ENCODE peak calls at places on chromosomes 12 and 14, in nine cellular contexts. One of them, this sample, is unnamed.
A peak's percentile ranks its signal among the peaks of the same experiment; 100 is the strongest.

GRCh38 chr12:96033549-96034389 is 1.6 kb downstream of the LTA4H start:
- DNase-seq in HepG2: no peak
- DNase-seq in ovary: no peak
- DNase-seq in GM12878: no peak
- DNase-seq in suprapubic skin: no peak
- DNase-seq in testis: no peak
- DNase-seq in endothelial cell of umbilical vein: peak; percentile 12
- DNase-seq in esophagus squamous epithelium: no peak
- DNase-seq in HCT116: no peak
- DNase-seq in this sample: no peak

GRCh38 chr12:19085090-19085489 is 44.4 kb upstream of the PLEKHA5 start:
- DNase-seq in HepG2: no peak
- DNase-seq in ovary: no peak
- DNase-seq in GM12878: no peak
- DNase-seq in suprapubic skin: no peak
- DNase-seq in testis: no peak
- DNase-seq in endothelial cell of umbilical vein: no peak
- DNase-seq in esophagus squamous epithelium: no peak
- DNase-seq in HCT116: no peak
- DNase-seq in this sample: no peak

GRCh38 chr12:95412826-95413311 is 61.1 kb upstream of the METAP2 start:
- DNase-seq in HepG2: no peak
- DNase-seq in ovary: no peak
- DNase-seq in GM12878: no peak
- DNase-seq in suprapubic skin: no peak
- DNase-seq in testis: no peak
- DNase-seq in endothelial cell of umbilical vein: no peak
- DNase-seq in esophagus squamous epithelium: no peak
- DNase-seq in HCT116: peak; percentile 23
- DNase-seq in this sample: no peak

GRCh38 chr12:51820721-51821422 is 27.6 kb downstream of the FIGNL2 start:
- DNase-seq in HepG2: no peak
- DNase-seq in ovary: peak; percentile 52
- DNase-seq in GM12878: no peak
- DNase-seq in suprapubic skin: no peak
- DNase-seq in testis: peak; percentile 82
- DNase-seq in endothelial cell of umbilical vein: no peak
- DNase-seq in esophagus squamous epithelium: no peak
- DNase-seq in HCT116: no peak
- DNase-seq in this sample: peak; percentile 85

GRCh38 chr12:93713060-93713459 is 35.9 kb downstream of the CRADD start:
- DNase-seq in HepG2: no peak
- DNase-seq in ovary: no peak
- DNase-seq in GM12878: no peak
- DNase-seq in suprapubic skin: no peak
- DNase-seq in testis: no peak
- DNase-seq in endothelial cell of umbilical vein: no peak
- DNase-seq in esophagus squamous epithelium: no peak
- DNase-seq in HCT116: no peak
- DNase-seq in this sample: no peak

GRCh38 chr12:131124487-131125280 is 171.0 kb downstream of the ADGRD1 start:
- DNase-seq in HepG2: no peak
- DNase-seq in ovary: no peak
- DNase-seq in GM12878: no peak
- DNase-seq in suprapubic skin: no peak
- DNase-seq in testis: no peak
- DNase-seq in endothelial cell of umbilical vein: no peak
- DNase-seq in esophagus squamous epithelium: no peak
- DNase-seq in HCT116: no peak
- DNase-seq in this sample: no peak

GRCh38 chr14:32244404-32244803 is 41.3 kb upstream of the RNU6-8 start:
- DNase-seq in HepG2: peak; percentile 33
- DNase-seq in ovary: no peak
- DNase-seq in GM12878: no peak
- DNase-seq in suprapubic skin: no peak
- DNase-seq in testis: no peak
- DNase-seq in endothelial cell of umbilical vein: no peak
- DNase-seq in esophagus squamous epithelium: no peak
- DNase-seq in HCT116: no peak
- DNase-seq in this sample: no peak

GRCh38 chr12:120367252-120367923 is 1.6 kb downstream of the MSI1 start:
- DNase-seq in HepG2: no peak
- DNase-seq in ovary: no peak
- DNase-seq in GM12878: no peak
- DNase-seq in suprapubic skin: no peak
- DNase-seq in testis: no peak
- DNase-seq in endothelial cell of umbilical vein: no peak
- DNase-seq in esophagus squamous epithelium: no peak
- DNase-seq in HCT116: no peak
- DNase-seq in this sample: no peak

GRCh38 chr14:103693514-103693913 is 21.7 kb downstream of the XRCC3 start:
- DNase-seq in HepG2: no peak
- DNase-seq in ovary: peak; percentile 38
- DNase-seq in GM12878: no peak
- DNase-seq in suprapubic skin: peak; percentile 69
- DNase-seq in testis: no peak
- DNase-seq in endothelial cell of umbilical vein: no peak
- DNase-seq in esophagus squamous epithelium: no peak
- DNase-seq in HCT116: no peak
- DNase-seq in this sample: no peak

GRCh38 chr12:107228076-107228475 is 134.7 kb upstream of the CRY1 start:
- DNase-seq in HepG2: no peak
- DNase-seq in ovary: no peak
- DNase-seq in GM12878: no peak
- DNase-seq in suprapubic skin: no peak
- DNase-seq in testis: no peak
- DNase-seq in endothelial cell of umbilical vein: no peak
- DNase-seq in esophagus squamous epithelium: no peak
- DNase-seq in HCT116: no peak
- DNase-seq in this sample: no peak

GRCh38 chr12:132825089-132825488 is 3.6 kb downstream of the GOLGA3 start:
- DNase-seq in HepG2: no peak
- DNase-seq in ovary: no peak
- DNase-seq in GM12878: no peak
- DNase-seq in suprapubic skin: no peak
- DNase-seq in testis: no peak
- DNase-seq in endothelial cell of umbilical vein: no peak
- DNase-seq in esophagus squamous epithelium: no peak
- DNase-seq in HCT116: no peak
- DNase-seq in this sample: no peak

GRCh38 chr14:64761441-64762043 is 57.3 kb downstream of the PLEKHG3 start:
- DNase-seq in HepG2: no peak
- DNase-seq in ovary: peak; percentile 67
- DNase-seq in GM12878: no peak
- DNase-seq in suprapubic skin: no peak
- DNase-seq in testis: peak; percentile 66
- DNase-seq in endothelial cell of umbilical vein: no peak
- DNase-seq in esophagus squamous epithelium: no peak
- DNase-seq in HCT116: no peak
- DNase-seq in this sample: no peak

GRCh38 chr12:70664463-70664862 is 27.2 kb upstream of the PTPRB start:
- DNase-seq in HepG2: no peak
- DNase-seq in ovary: no peak
- DNase-seq in GM12878: no peak
- DNase-seq in suprapubic skin: no peak
- DNase-seq in testis: no peak
- DNase-seq in endothelial cell of umbilical vein: peak; percentile 80
- DNase-seq in esophagus squamous epithelium: no peak
- DNase-seq in HCT116: no peak
- DNase-seq in this sample: no peak

GRCh38 chr12:31234955-31235867 is 90.7 kb downstream of the SINHCAF start:
- DNase-seq in HepG2: peak; percentile 7
- DNase-seq in ovary: no peak
- DNase-seq in GM12878: no peak
- DNase-seq in suprapubic skin: no peak
- DNase-seq in testis: peak; percentile 34
- DNase-seq in endothelial cell of umbilical vein: peak; percentile 36
- DNase-seq in esophagus squamous epithelium: no peak
- DNase-seq in HCT116: peak; percentile 18
- DNase-seq in this sample: no peak

GRCh38 chr12:113302925-113303640 is 31.8 kb downstream of the SLC8B1 start:
- DNase-seq in HepG2: no peak
- DNase-seq in ovary: no peak
- DNase-seq in GM12878: no peak
- DNase-seq in suprapubic skin: no peak
- DNase-seq in testis: no peak
- DNase-seq in endothelial cell of umbilical vein: no peak
- DNase-seq in esophagus squamous epithelium: no peak
- DNase-seq in HCT116: no peak
- DNase-seq in this sample: peak; percentile 46

GRCh38 chr12:22971771-22972191 is 346.8 kb downstream of the ETNK1 start:
- DNase-seq in HepG2: no peak
- DNase-seq in ovary: no peak
- DNase-seq in GM12878: no peak
- DNase-seq in suprapubic skin: no peak
- DNase-seq in testis: no peak
- DNase-seq in endothelial cell of umbilical vein: no peak
- DNase-seq in esophagus squamous epithelium: no peak
- DNase-seq in HCT116: no peak
- DNase-seq in this sample: no peak

GRCh38 chr12:1906579-1906978 is 11.9 kb downstream of the CACNA2D4 start:
- DNase-seq in HepG2: no peak
- DNase-seq in ovary: no peak
- DNase-seq in GM12878: no peak
- DNase-seq in suprapubic skin: no peak
- DNase-seq in testis: no peak
- DNase-seq in endothelial cell of umbilical vein: no peak
- DNase-seq in esophagus squamous epithelium: no peak
- DNase-seq in HCT116: no peak
- DNase-seq in this sample: no peak

GRCh38 chr14:60092516-60092915 is 793 bp downstream of the PCNX4 start:
- DNase-seq in HepG2: peak; percentile 39
- DNase-seq in ovary: peak; percentile 44
- DNase-seq in GM12878: no peak
- DNase-seq in suprapubic skin: no peak
- DNase-seq in testis: peak; percentile 44
- DNase-seq in endothelial cell of umbilical vein: no peak
- DNase-seq in esophagus squamous epithelium: no peak
- DNase-seq in HCT116: no peak
- DNase-seq in this sample: no peak

DNA sequence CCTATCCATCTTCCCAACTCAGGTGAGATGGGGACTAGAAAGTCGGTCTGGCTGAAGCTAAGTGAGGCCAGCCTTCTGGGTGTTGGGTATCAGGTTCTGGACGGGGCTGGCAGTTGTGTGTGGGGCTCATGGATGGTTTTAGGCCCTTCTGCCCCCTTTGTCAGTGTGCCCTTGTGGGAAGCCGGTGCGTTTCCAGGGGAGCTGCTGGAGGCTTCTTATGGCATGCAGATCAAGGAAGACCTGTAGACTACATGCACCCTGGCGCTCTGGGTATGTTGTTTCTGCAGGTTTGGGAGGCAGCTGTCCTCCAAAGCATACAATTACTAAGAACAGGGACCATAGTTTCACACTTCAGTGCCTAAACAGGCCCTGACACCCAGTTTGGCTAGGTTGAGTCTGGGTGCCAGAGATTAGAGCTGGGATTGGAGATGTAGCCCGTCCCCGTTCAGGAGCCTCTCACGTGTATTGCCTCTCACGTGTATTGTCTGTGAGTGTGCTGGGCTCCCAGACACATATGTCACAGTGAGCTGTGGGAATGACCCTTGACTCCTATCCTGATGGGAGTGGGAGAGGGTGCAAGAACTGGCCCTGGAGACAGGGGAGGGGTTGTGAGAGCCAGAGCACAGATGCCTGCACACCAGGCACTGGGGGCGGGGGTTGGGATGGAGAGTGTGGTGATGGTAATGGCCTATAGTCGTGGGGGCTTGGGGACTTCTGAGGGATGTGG is 84.4 kb downstream of the SLC25A47 start:
- DNase-seq in HepG2: no peak
- DNase-seq in ovary: no peak
- DNase-seq in GM12878: no peak
- DNase-seq in suprapubic skin: no peak
- DNase-seq in testis: no peak
- DNase-seq in endothelial cell of umbilical vein: no peak
- DNase-seq in esophagus squamous epithelium: no peak
- DNase-seq in HCT116: no peak
- DNase-seq in this sample: no peak
- H3K4me1 ChIP-seq in HepG2: peaks cover 38% of the 10 kb centered on the region
- H3K4me1 ChIP-seq in ovary: no peaks in the 10 kb centered on the region
- H3K4me1 ChIP-seq in GM12878: no peaks in the 10 kb centered on the region
- H3K4me1 ChIP-seq in suprapubic skin: peaks cover 12% of the 10 kb centered on the region
- H3K4me1 ChIP-seq in testis: peaks cover 13% of the 10 kb centered on the region
- H3K4me1 ChIP-seq in endothelial cell of umbilical vein: peaks cover under 1% of the 10 kb centered on the region
- H3K4me1 ChIP-seq in esophagus squamous epithelium: peaks cover 12% of the 10 kb centered on the region
- H3K4me1 ChIP-seq in HCT116: peaks cover 43% of the 10 kb centered on the region
- H3K4me1 ChIP-seq in this sample: peaks cover 11% of the 10 kb centered on the region

DNA sequence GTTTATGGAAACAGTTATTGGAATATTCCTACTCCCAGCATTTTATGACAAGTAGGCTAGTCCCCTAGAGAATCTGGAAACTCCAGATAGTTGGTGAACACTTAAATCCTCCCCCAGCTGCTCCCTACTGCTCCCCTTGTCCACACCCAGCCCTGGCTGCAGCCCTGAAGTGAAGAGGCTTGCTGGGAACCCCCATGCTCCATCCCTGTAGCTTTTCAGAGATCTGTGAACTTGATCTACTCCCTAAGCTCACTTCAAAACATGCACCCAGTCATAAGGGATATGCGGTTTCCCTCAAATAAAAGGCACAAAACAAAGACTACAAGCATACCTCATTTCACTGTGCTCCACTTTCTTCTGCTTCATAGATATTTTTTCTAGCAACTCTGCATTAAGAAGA is 33.2 kb downstream of the EGLN3 start:
- DNase-seq in HepG2: no peak
- DNase-seq in ovary: no peak
- DNase-seq in GM12878: no peak
- DNase-seq in suprapubic skin: no peak
- DNase-seq in testis: no peak
- DNase-seq in endothelial cell of umbilical vein: no peak
- DNase-seq in esophagus squamous epithelium: no peak
- DNase-seq in HCT116: no peak
- DNase-seq in this sample: no peak
- TF ChIP-seq POLR2A in HepG2: no peak
- TF ChIP-seq POLR2A in ovary: no peak
- TF ChIP-seq POLR2A in GM12878: no peak
- TF ChIP-seq POLR2A in suprapubic skin: no peak
- TF ChIP-seq POLR2A in testis: no peak
- TF ChIP-seq POLR2A in endothelial cell of umbilical vein: no peak
- TF ChIP-seq POLR2A in esophagus squamous epithelium: no peak
- TF ChIP-seq POLR2A in HCT116: no peak
- TF ChIP-seq POLR2A in this sample: no peak

GRCh38 chr14:61322799-61323290 is 1.5 kb downstream of the PRKCH start:
- DNase-seq in HepG2: no peak
- DNase-seq in ovary: no peak
- DNase-seq in GM12878: no peak
- DNase-seq in suprapubic skin: no peak
- DNase-seq in testis: no peak
- DNase-seq in endothelial cell of umbilical vein: peak; percentile 80
- DNase-seq in esophagus squamous epithelium: no peak
- DNase-seq in HCT116: peak; percentile 66
- DNase-seq in this sample: no peak
- H3K4me3 ChIP-seq in HepG2: no peak overlapping the region
- H3K4me3 ChIP-seq in ovary: peak overlapping the region; percentile 34
- H3K4me3 ChIP-seq in GM12878: peak overlapping the region; percentile 95
- H3K4me3 ChIP-seq in suprapubic skin: peak overlapping the region; percentile 90
- H3K4me3 ChIP-seq in testis: peak overlapping the region; percentile 65
- H3K4me3 ChIP-seq in endothelial cell of umbilical vein: peak overlapping the region; percentile 90
- H3K4me3 ChIP-seq in esophagus squamous epithelium: peak overlapping the region; percentile 86
- H3K4me3 ChIP-seq in HCT116: peak overlapping the region; percentile 70
- H3K4me3 ChIP-seq in this sample: peak overlapping the region; percentile 78

GRCh38 chr14:39428118-39428517 is 4.1 kb downstream of the FBXO33 start:
- DNase-seq in HepG2: no peak
- DNase-seq in ovary: no peak
- DNase-seq in GM12878: no peak
- DNase-seq in suprapubic skin: no peak
- DNase-seq in testis: no peak
- DNase-seq in endothelial cell of umbilical vein: no peak
- DNase-seq in esophagus squamous epithelium: no peak
- DNase-seq in HCT116: no peak
- DNase-seq in this sample: no peak
- H3K4me1 ChIP-seq in HepG2: peaks cover 31% of the 10 kb centered on the region
- H3K4me1 ChIP-seq in ovary: peaks cover 6% of the 10 kb centered on the region
- H3K4me1 ChIP-seq in GM12878: peaks cover 13% of the 10 kb centered on the region
- H3K4me1 ChIP-seq in suprapubic skin: peaks cover 45% of the 10 kb centered on the region
- H3K4me1 ChIP-seq in testis: peaks cover 11% of the 10 kb centered on the region
- H3K4me1 ChIP-seq in endothelial cell of umbilical vein: peaks cover 32% of the 10 kb centered on the region
- H3K4me1 ChIP-seq in esophagus squamous epithelium: peaks cover 61% of the 10 kb centered on the region
- H3K4me1 ChIP-seq in HCT116: peaks cover 16% of the 10 kb centered on the region
- H3K4me1 ChIP-seq in this sample: peaks cover 69% of the 10 kb centered on the region

This sample was measured in heart left ventricle.